ENCODE peak calls at places on chromosomes 2 and 18, in eight cellular contexts. M, W, R, Q, X, A, U and L are unnamed samples.

GRCh38 chr2:185291035-185291647 is 447.5 kb upstream of the FSIP2 start:
- DNase-seq in X (peak), U (peak), R (no peak), M (no peak), W (peak), A (peak), Q (peak), L (peak)

GRCh38 chr2:120735750-120736170 is at the start of gene GLI2:
- DNase-seq in X (peak), R (peak), U (peak), M (peak), Q (peak), W (peak), A (peak), L (peak)

GRCh38 chr2:201151127-201152074 is 31.5 kb upstream of the CASP10 start:
- DNase-seq in U (peak), M (no peak), W (no peak), A (peak), X (no peak), R (no peak), Q (no peak), L (no peak)

GRCh38 chr2:128751751-128752150 is 433.1 kb upstream of the HS6ST1 start:
- DNase-seq in A (no peak), W (no peak), X (no peak), U (no peak), M (no peak), Q (peak), R (no peak), L (peak)

GRCh38 chr2:112108238-112108832 is 29.9 kb upstream of the FBLN7 start:
- DNase-seq in U (no peak), R (no peak), M (no peak), W (no peak), A (no peak), Q (no peak), X (no peak), L (no peak)

GRCh38 chr2:229330952-229331351 is 59.9 kb upstream of the PID1 start:
- DNase-seq in X (no peak), W (no peak), R (no peak), M (no peak), Q (no peak), U (no peak), A (no peak), L (no peak)

GRCh38 chr2:85134255-85135065 is 1.3 kb downstream of the TCF7L1 start:
- DNase-seq in A (peak), R (no peak), M (peak), X (peak), W (peak), U (no peak), Q (peak), L (peak)

GRCh38 chr2:236576053-236576452 is 6.4 kb downstream of the ACKR3 start:
- DNase-seq in X (no peak), U (peak), M (no peak), A (peak), R (no peak), W (no peak), Q (no peak), L (no peak)

GRCh38 chr2:197777823-197778407 is 7.2 kb downstream of the BOLL start:
- DNase-seq in Q (no peak), R (no peak), M (no peak), W (no peak), A (peak), X (no peak), U (peak), L (peak)

GRCh38 chr2:190528521-190529001 is 6.0 kb downstream of the NEMP2 start:
- DNase-seq in W (no peak), M (no peak), U (no peak), R (no peak), Q (no peak), X (no peak), A (no peak), L (no peak)

GRCh38 chr2:148922776-148923175 is 47.7 kb downstream of the KIF5C start:
- DNase-seq in U (no peak), A (no peak), X (no peak), W (no peak), Q (no peak), M (no peak), R (no peak), L (no peak)

GRCh38 chr2:60230037-60230436 is 323.4 kb downstream of the BCL11A start:
- DNase-seq in X (no peak), U (no peak), W (no peak), R (no peak), Q (no peak), A (no peak), M (no peak), L (no peak)

GRCh38 chr18:44837491-44838185 is 156.9 kb downstream of the SETBP1 start:
- DNase-seq in W (no peak), R (no peak), A (peak), M (no peak), X (no peak), Q (no peak), U (peak), L (no peak)

GRCh38 chr2:237059155-237059875 is 26.4 kb upstream of the COPS8 start:
- DNase-seq in R (no peak), Q (peak), U (no peak), A (no peak), W (no peak), M (no peak), X (no peak), L (peak)

GRCh38 chr18:76610933-76611749 is 116.1 kb upstream of the ZNF516 start:
- DNase-seq in R (no peak), A (peak), U (no peak), X (no peak), Q (peak), M (peak), W (no peak), L (peak)

GRCh38 chr2:149017116-149017985 is 21.1 kb upstream of the LYPD6B start:
- DNase-seq in Q (peak), A (peak), M (peak), U (peak), R (peak), X (peak), W (peak), L (peak)

GRCh38 chr18:23580677-23581367 is 5.5 kb downstream of the NPC1 start:
- DNase-seq in U (peak), A (no peak), W (no peak), X (no peak), M (no peak), Q (no peak), R (no peak), L (no peak)

GRCh38 chr2:202261531-202261930 is 4.0 kb upstream of the NOP58 start:
- DNase-seq in R (no peak), X (no peak), M (no peak), Q (no peak), U (no peak), A (no peak), W (no peak), L (no peak)

GRCh38 chr2:146037334-146037870 is 1517.5 kb upstream of the ZEB2 start:
- DNase-seq in X (no peak), M (no peak), W (no peak), R (no peak), A (no peak), U (no peak), Q (no peak), L (no peak)

GRCh38 chr2:67938053-67938452 is 124.8 kb downstream of the C1D start:
- DNase-seq in U (no peak), M (no peak), Q (no peak), W (no peak), X (no peak), R (no peak), A (no peak), L (no peak)

GRCh38 chr2:98121149-98121548 is 34.2 kb downstream of the VWA3B start:
- DNase-seq in Q (no peak), R (no peak), W (no peak), U (no peak), M (no peak), A (no peak), X (no peak), L (peak)

GRCh38 chr2:20139828-20140227 is 85.1 kb downstream of the SDC1 start:
- DNase-seq in R (no peak), W (no peak), Q (no peak), U (no peak), X (no peak), A (no peak), M (no peak), L (no peak)

GRCh38 chr2:10877691-10878111 is 34.0 kb upstream of the KCNF1 start:
- DNase-seq in W (no peak), X (no peak), A (no peak), U (no peak), M (no peak), R (no peak), Q (no peak), L (no peak)

GRCh38 chr2:6773007-6773693 is 92.6 kb downstream of the CMPK2 start:
- DNase-seq in M (peak), X (peak), Q (peak), A (peak), U (peak), W (peak), R (peak), L (peak)

GRCh38 chr2:154447727-154448418 is 250.6 kb upstream of the KCNJ3 start:
- DNase-seq in M (no peak), W (no peak), R (no peak), A (no peak), U (no peak), X (no peak), Q (no peak), L (no peak)

GRCh38 chr2:58266211-58266610 is 25.1 kb upstream of the FANCL start:
- DNase-seq in X (no peak), Q (no peak), U (no peak), R (no peak), A (no peak), M (no peak), W (no peak), L (no peak)

GRCh38 chr2:46548103-46548486 is 68.7 kb downstream of the TMEM247 start:
- DNase-seq in Q (peak), X (no peak), A (no peak), U (no peak), R (no peak), W (peak), M (no peak), L (no peak)

GRCh38 chr2:200026312-200026711 is 70.9 kb downstream of the MAIP1 start:
- DNase-seq in A (no peak), M (no peak), W (no peak), X (no peak), R (no peak), U (no peak), Q (no peak), L (no peak)

GRCh38 chr2:193480187-193480586 is 1285.5 kb upstream of the TMEFF2 start:
- DNase-seq in U (no peak), Q (no peak), W (no peak), X (no peak), R (no peak), M (no peak), A (no peak), L (no peak)

GRCh38 chr18:27862056-27862682 is 314.8 kb downstream of the CDH2 start:
- DNase-seq in W (no peak), X (no peak), R (no peak), A (no peak), M (no peak), U (no peak), Q (no peak), L (no peak)

GRCh38 chr18:13136689-13137040 is 81.9 kb upstream of the LDLRAD4 start:
- DNase-seq in X (no peak), R (no peak), M (peak), A (no peak), W (peak), Q (peak), U (peak), L (peak)
- H3K27ac ChIP-seq in X (no peak), R (peak), M (peak), A (no peak), W (no peak), Q (no peak), U (no peak), L (no peak)

GRCh38 chr18:22044474-22045220 is 124.7 kb upstream of the GATA6 start:
- DNase-seq in M (no peak), W (no peak), U (no peak), R (no peak), Q (no peak), A (peak), X (peak), L (peak)

GRCh38 chr18:22046473-22046872 is 122.9 kb upstream of the GATA6 start:
- DNase-seq in U (no peak), W (no peak), Q (no peak), R (no peak), A (no peak), X (no peak), M (no peak), L (no peak)

GRCh38 chr18:22047485-22047884 is 121.9 kb upstream of the GATA6 start:
- DNase-seq in A (no peak), M (no peak), R (no peak), Q (no peak), U (no peak), X (peak), W (no peak), L (no peak)

GRCh38 chr18:22043837-22044236 is 125.6 kb upstream of the GATA6 start:
- DNase-seq in U (no peak), Q (no peak), X (no peak), R (no peak), W (no peak), M (no peak), A (peak), L (no peak)

DNA sequence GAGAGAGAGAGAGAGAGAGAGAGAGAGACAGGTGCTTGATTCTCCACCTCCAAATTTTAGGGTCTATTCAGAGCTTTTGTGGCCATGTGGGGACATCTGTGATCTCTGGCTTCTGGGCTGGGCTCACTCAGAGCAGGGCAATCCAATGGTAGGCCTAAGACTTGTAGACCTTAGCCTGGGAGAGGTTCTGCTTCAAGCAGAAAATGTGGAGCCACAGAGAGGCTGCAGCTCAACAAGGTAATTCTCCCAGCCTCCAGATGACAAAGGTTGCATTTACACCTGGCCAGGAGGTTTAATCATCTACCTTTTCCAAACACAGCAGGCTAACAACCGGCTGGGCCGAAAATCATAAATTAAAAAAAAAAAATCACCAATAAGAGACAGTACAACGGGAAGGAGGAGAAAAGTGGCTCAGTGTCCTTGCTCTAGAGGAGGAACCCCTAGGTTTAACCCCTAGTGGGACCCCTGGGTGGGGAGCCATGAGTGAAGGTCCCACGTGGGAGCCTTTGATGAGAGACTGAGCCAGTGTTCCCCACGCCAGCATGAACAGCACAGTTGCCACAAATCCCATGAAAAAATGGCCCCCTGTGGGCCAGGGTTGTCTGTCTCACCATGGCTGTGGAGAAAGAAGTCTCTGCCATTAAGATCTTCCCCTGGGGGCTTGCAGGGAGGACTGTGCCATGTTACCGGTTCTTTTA is 124.0 kb upstream of the GATA6 start:
- DNase-seq in R (no peak), Q (no peak), W (no peak), A (no peak), X (peak), M (no peak), U (no peak), L (no peak)
- H3K27ac ChIP-seq in R (no peak), Q (no peak), W (no peak), A (no peak), X (peak), M (no peak), U (no peak), L (no peak)

GRCh38 chr2:170986566-170987258 is 57.7 kb downstream of the GORASP2 start:
- DNase-seq in A (no peak), U (no peak), R (no peak), Q (no peak), W (no peak), X (no peak), M (no peak), L (no peak)

GRCh38 chr2:170985407-170985806 is 56.4 kb downstream of the GORASP2 start:
- DNase-seq in X (no peak), U (no peak), M (no peak), R (no peak), A (no peak), Q (no peak), W (no peak), L (no peak)

GRCh38 chr2:170984079-170984478 is 55.0 kb downstream of the GORASP2 start:
- DNase-seq in X (no peak), A (peak), R (no peak), W (no peak), M (no peak), Q (no peak), U (no peak), L (no peak)
- H3K27ac ChIP-seq in X (no peak), A (no peak), R (no peak), W (no peak), M (no peak), Q (no peak), U (no peak), L (no peak)

GRCh38 chr2:69298862-69299261 is 88.2 kb downstream of the GFPT1 start:
- DNase-seq in Q (no peak), U (peak), R (no peak), W (no peak), X (no peak), M (no peak), A (no peak), L (no peak)

GRCh38 chr2:69297216-69297615 is 89.8 kb downstream of the GFPT1 start:
- DNase-seq in Q (no peak), X (no peak), M (no peak), U (no peak), R (no peak), A (no peak), W (no peak), L (no peak)

GRCh38 chr2:69299772-69300516 is 87.1 kb downstream of the GFPT1 start:
- DNase-seq in R (no peak), M (no peak), X (no peak), W (no peak), Q (no peak), U (no peak), A (no peak), L (no peak)

GRCh38 chr2:69296421-69296820 is 90.6 kb downstream of the GFPT1 start:
- DNase-seq in W (no peak), R (no peak), A (no peak), M (no peak), U (no peak), X (no peak), Q (no peak), L (no peak)

GRCh38 chr2:69298261-69298660 is 88.8 kb downstream of the GFPT1 start:
- DNase-seq in X (no peak), A (no peak), U (peak), Q (no peak), M (no peak), W (peak), R (no peak), L (no peak)
- H3K27ac ChIP-seq in X (no peak), A (no peak), U (no peak), Q (no peak), M (no peak), W (no peak), R (no peak), L (no peak)

DNA sequence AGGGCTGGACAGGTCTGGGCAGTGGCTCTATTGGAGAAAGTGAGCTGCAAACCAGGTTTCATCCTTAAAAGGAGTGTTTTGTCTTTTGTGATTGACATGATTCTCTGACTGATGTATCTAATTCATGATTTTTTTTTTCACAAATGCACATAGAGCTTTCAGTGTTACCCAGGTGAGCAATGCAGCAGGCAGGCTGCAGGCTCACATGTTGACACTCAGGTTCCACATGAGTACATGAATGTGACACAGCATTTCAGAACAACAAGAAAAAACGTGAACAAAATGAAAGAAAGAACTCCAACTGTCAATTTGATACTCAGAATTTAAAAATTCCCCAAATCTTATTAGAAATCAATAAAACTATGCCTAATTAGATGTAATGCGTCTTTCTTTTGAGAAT is 430.2 kb downstream of the LPIN1 start:
- DNase-seq in X (no peak), R (no peak), M (no peak), U (no peak), W (no peak), Q (no peak), A (no peak), L (no peak)
- H3K27ac ChIP-seq in X (no peak), R (no peak), M (no peak), U (peak), W (no peak), Q (no peak), A (no peak), L (no peak)

GRCh38 chr2:232927041-232927792 is 57.2 kb downstream of the SNORC start:
- DNase-seq in R (no peak), A (no peak), X (no peak), M (no peak), Q (peak), U (peak), W (no peak), L (no peak)
- H3K27ac ChIP-seq in R (peak), A (no peak), X (no peak), M (no peak), Q (no peak), U (no peak), W (no peak), L (no peak)

GRCh38 chr2:189249901-189250300 is 70.3 kb upstream of the COL5A2 start:
- DNase-seq in X (no peak), Q (no peak), R (no peak), W (no peak), U (no peak), M (no peak), A (no peak), L (no peak)
- H3K27ac ChIP-seq in X (no peak), Q (no peak), R (no peak), W (no peak), U (no peak), M (no peak), A (no peak), L (no peak)

DNA sequence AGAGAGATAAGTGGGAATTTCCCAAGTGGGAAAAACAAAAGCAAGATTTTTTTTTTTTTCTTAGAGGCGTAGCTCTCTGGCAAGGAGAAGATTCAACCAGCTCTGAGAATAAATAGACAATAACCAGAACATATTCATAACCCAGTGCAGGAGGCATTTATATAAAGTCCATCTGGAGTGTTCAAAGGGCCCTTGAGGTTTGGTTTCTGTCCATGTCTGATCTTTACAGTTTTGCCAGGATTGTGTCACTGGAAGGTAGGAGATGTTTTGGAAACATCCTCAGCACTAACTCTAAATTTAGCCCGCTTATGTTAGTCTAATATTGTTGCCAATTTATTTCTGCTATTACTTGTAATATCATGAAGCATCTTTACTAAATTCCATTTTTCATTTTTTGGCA is 22.3 kb upstream of the REV1 start:
- DNase-seq in R (no peak), M (no peak), A (no peak), W (no peak), X (no peak), U (no peak), Q (no peak), L (no peak)
- H3K27ac ChIP-seq in R (no peak), M (no peak), A (no peak), W (no peak), X (no peak), U (no peak), Q (no peak), L (no peak)